ENCODE peak calls at places on chromosomes 6 and 20, in nine cellular contexts. B is left kidney; C is bronchial epithelial cell; G is stimulated activated CD4-positive, alpha-beta T cell treated with anti-CD3 and anti-CD28 coated beads, TNF-alpha, amount 100 ng/mL, for 24 hours; X is CD4-positive, alpha-beta T cell; P is EL; Z is hippocampal formation; Y is pons; R is SW 1271. F is an unnamed sample.

GRCh38 chr6:52373294-52373693 is 11.3 kb downstream of the PAQR8 start:
- DNase-seq in C (no peak), X (no peak), B (no peak), Z (no peak), G (no peak), R (no peak), P (no peak), Y (peak), F (no peak)

GRCh38 chr20:62752671-62753501 is 43.4 kb upstream of the MRGBP start:
- DNase-seq in Y (no peak), X (no peak), B (peak), G (no peak), R (no peak), Z (no peak), C (no peak), P (peak), F (no peak)

GRCh38 chr20:22312744-22313346 is 271.5 kb downstream of the FOXA2 start:
- DNase-seq in R (peak), B (peak), C (peak), X (no peak), Y (peak), P (peak), G (no peak), Z (no peak), F (no peak)

GRCh38 chr20:46994341-46994740 is 99.7 kb downstream of the EYA2 start:
- DNase-seq in R (no peak), G (peak), B (no peak), X (no peak), Y (no peak), Z (no peak), P (no peak), C (peak), F (no peak)

GRCh38 chr6:39558791-39559190 is 166.4 kb downstream of the KIF6 start:
- DNase-seq in R (no peak), G (no peak), Y (no peak), B (no peak), Z (no peak), P (no peak), C (no peak), X (no peak), F (no peak)

GRCh38 chr6:139376054-139376355 is 1.6 kb upstream of the CITED2 start:
- DNase-seq in B (no peak), Y (peak), C (no peak), P (peak), G (peak), R (no peak), X (no peak), Z (no peak), F (no peak)

GRCh38 chr20:51420805-51421204 is 121.7 kb downstream of the NFATC2 start:
- DNase-seq in C (no peak), B (no peak), Y (no peak), X (no peak), P (no peak), G (no peak), Z (no peak), R (no peak), F (no peak)

GRCh38 chr6:165774903-165775608 is 112.0 kb upstream of the PDE10A start:
- DNase-seq in R (no peak), Y (no peak), C (peak), Z (no peak), X (no peak), G (no peak), P (no peak), B (peak), F (no peak)

GRCh38 chr6:125377621-125378020 is 75.9 kb upstream of the HDDC2 start:
- DNase-seq in C (no peak), Z (no peak), G (no peak), Y (peak), B (peak), R (no peak), X (no peak), P (peak), F (peak)

GRCh38 chr6:108078191-108078590 is 3.6 kb upstream of the OSTM1 start:
- DNase-seq in R (no peak), X (no peak), G (no peak), P (no peak), Z (no peak), Y (no peak), B (no peak), C (no peak), F (no peak)

GRCh38 chr6:44920952-44921491 is 407.1 kb upstream of the RUNX2 start:
- DNase-seq in Y (no peak), C (no peak), P (no peak), X (no peak), G (no peak), B (no peak), Z (no peak), R (no peak), F (no peak)

GRCh38 chr6:13680448-13680968 is 31.1 kb downstream of the RANBP9 start:
- DNase-seq in Z (no peak), B (no peak), G (no peak), Y (no peak), C (no peak), P (no peak), R (no peak), X (no peak), F (no peak)

GRCh38 chr20:40449974-40450616 is 238.9 kb downstream of the MAFB start:
- DNase-seq in X (no peak), Y (no peak), B (no peak), R (no peak), P (no peak), G (no peak), C (peak), Z (no peak), F (no peak)

GRCh38 chr20:12946789-12947188 is 62.0 kb upstream of the SPTLC3 start:
- DNase-seq in G (no peak), X (no peak), P (no peak), Z (no peak), R (no peak), B (no peak), C (no peak), Y (no peak), F (no peak)

GRCh38 chr6:53929340-53930120 is 134.7 kb downstream of the LRRC1 start:
- DNase-seq in P (no peak), Z (no peak), R (no peak), G (no peak), Y (no peak), C (peak), X (no peak), B (no peak), F (no peak)

GRCh38 chr6:50825375-50826036 is 6.8 kb downstream of the TFAP2B start:
- DNase-seq in B (peak), X (no peak), Y (no peak), C (no peak), P (no peak), Z (no peak), G (no peak), R (no peak), F (no peak)

GRCh38 chr6:148203281-148203925 is 139.2 kb upstream of the SASH1 start:
- DNase-seq in R (no peak), X (no peak), Z (no peak), C (no peak), Y (no peak), B (no peak), P (peak), G (no peak), F (no peak)

GRCh38 chr20:1327241-1327653 is 1.7 kb downstream of the SDCBP2 start:
- DNase-seq in C (peak), R (no peak), P (peak), G (no peak), X (no peak), Y (no peak), Z (no peak), B (peak), F (peak)

GRCh38 chr6:39218868-39219567 is 10.3 kb downstream of the KCNK5 start:
- DNase-seq in X (no peak), P (no peak), Y (no peak), G (no peak), C (peak), Z (no peak), R (no peak), B (no peak), F (peak)

GRCh38 chr20:25083773-25084615 is 2.1 kb upstream of the VSX1 start:
- DNase-seq in B (peak), G (no peak), P (no peak), R (no peak), Z (no peak), Y (no peak), C (no peak), X (no peak), F (peak)

GRCh38 chr6:88650029-88650619 is 313.3 kb downstream of the RNGTT start:
- DNase-seq in R (no peak), Y (no peak), C (no peak), B (no peak), P (peak), Z (no peak), G (no peak), X (no peak), F (no peak)

GRCh38 chr6:3247255-3248146 is 11.2 kb upstream of the PSMG4 start:
- DNase-seq in B (peak), Y (peak), Z (peak), G (no peak), X (no peak), R (no peak), P (peak), C (peak), F (peak)

GRCh38 chr6:14573267-14573666 is 455.7 kb downstream of the CD83 start:
- DNase-seq in P (no peak), Z (no peak), G (no peak), Y (no peak), B (no peak), X (no peak), C (no peak), R (no peak), F (no peak)

GRCh38 chr6:106820412-106820852 is 154.1 kb downstream of the CD24 start:
- DNase-seq in G (no peak), B (peak), C (no peak), Z (no peak), Y (no peak), P (peak), R (no peak), X (no peak), F (peak)

GRCh38 chr20:32966881-32967781 is 37.1 kb downstream of the SUN5 start:
- DNase-seq in Y (no peak), P (no peak), R (no peak), G (no peak), C (no peak), Z (no peak), X (peak), B (no peak), F (peak)

GRCh38 chr20:8423482-8423881 is 291.4 kb downstream of the PLCB1 start:
- DNase-seq in G (no peak), B (no peak), C (no peak), Z (no peak), Y (no peak), R (no peak), X (no peak), P (no peak), F (no peak)

GRCh38 chr6:160917581-160917980 is 74.0 kb upstream of the MAP3K4 start:
- DNase-seq in X (no peak), C (no peak), B (no peak), R (no peak), P (no peak), Y (no peak), Z (no peak), G (no peak), F (no peak)

GRCh38 chr20:60057123-60057865 is 99.1 kb downstream of the CDH26 start:
- DNase-seq in X (peak), Z (peak), Y (peak), R (peak), P (peak), C (peak), G (peak), B (peak), F (peak)

GRCh38 chr6:27474672-27475071 is 1.8 kb upstream of the ZNF184 start:
- DNase-seq in C (no peak), X (no peak), P (no peak), G (no peak), B (no peak), Z (no peak), R (no peak), Y (no peak), F (no peak)

GRCh38 chr20:63176035-63176434 is 39.9 kb downstream of the YTHDF1 start:
- DNase-seq in C (no peak), R (no peak), X (no peak), B (peak), Y (no peak), Z (no peak), G (no peak), P (no peak), F (no peak)

GRCh38 chr6:39280247-39280731 is 33.9 kb downstream of the KCNK17 start:
- DNase-seq in X (no peak), G (no peak), Y (no peak), B (no peak), R (no peak), Z (no peak), P (peak), C (peak), F (no peak)

GRCh38 chr6:90701146-90701781 is 114.4 kb upstream of the MAP3K7 start:
- DNase-seq in C (no peak), B (no peak), Z (no peak), G (no peak), X (no peak), R (no peak), Y (no peak), P (peak), F (peak)

GRCh38 chr6:170082067-170082466 is 208.8 kb downstream of the DLL1 start:
- DNase-seq in B (no peak), P (no peak), R (no peak), X (no peak), Y (no peak), G (no peak), C (no peak), Z (no peak), F (no peak)

GRCh38 chr6:122818866-122819265 is 29.8 kb downstream of the SMPDL3A start:
- DNase-seq in B (no peak), Y (peak), X (no peak), G (no peak), C (no peak), Z (no peak), R (no peak), P (no peak), F (no peak)

F was measured in islet precursor cell.